ENCODE peak calls at places on chromosomes 2 and 18, in six cellular contexts. I, S, G, U, V and C are unnamed samples.

GRCh38 chr2:36476411-36476810 is 120.8 kb downstream of the CRIM1 start:
- DNase-seq in I (no peak), S (no peak), G (no peak), U (no peak), V (no peak), C (no peak)

GRCh38 chr2:113780472-113780871 is 24.0 kb upstream of the SLC35F5 start:
- DNase-seq in I (no peak), S (no peak), G (no peak), U (no peak), V (no peak), C (no peak)

GRCh38 chr18:36312806-36313395 is 15.4 kb downstream of the FHOD3 start:
- DNase-seq in I (no peak), S (no peak), G (no peak), U (peak; percentile 90), V (peak; percentile 63), C (no peak)

GRCh38 chr2:119421304-119421703 is 10.3 kb upstream of the TMEM37 start:
- DNase-seq in I (no peak), S (no peak), G (no peak), U (no peak), V (no peak), C (no peak)

GRCh38 chr2:115165529-115166109 is 723.2 kb downstream of the DPP10 start:
- DNase-seq in I (no peak), S (no peak), G (no peak), U (peak; percentile 35), V (no peak), C (no peak)

GRCh38 chr2:47094519-47095155 is 60.5 kb downstream of the STPG4 start:
- DNase-seq in I (no peak), S (no peak), G (no peak), U (no peak), V (no peak), C (no peak)

GRCh38 chr2:117854610-117855009 is 40.1 kb downstream of the DDX18 start:
- DNase-seq in I (no peak), S (no peak), G (no peak), U (no peak), V (no peak), C (no peak)

GRCh38 chr18:33014060-33014796 is 241.4 kb upstream of the KLHL14 start:
- DNase-seq in I (no peak), S (no peak), G (no peak), U (no peak), V (no peak), C (no peak)

GRCh38 chr18:76167440-76167839 is 327.6 kb downstream of the ZNF516 start:
- DNase-seq in I (no peak), S (no peak), G (no peak), U (no peak), V (no peak), C (no peak)

GRCh38 chr2:26892916-26893524 is 45.1 kb downstream of the DPYSL5 start:
- DNase-seq in I (no peak), S (no peak), G (no peak), U (no peak), V (no peak), C (no peak)

GRCh38 chr2:211477537-211478275 is 921.3 kb downstream of the CPS1 start:
- DNase-seq in I (no peak), S (no peak), G (no peak), U (no peak), V (no peak), C (no peak)

GRCh38 chr2:176984987-176985386 is 227.6 kb upstream of the HNRNPA3 start:
- DNase-seq in I (no peak), S (no peak), G (no peak), U (no peak), V (no peak), C (no peak)

GRCh38 chr2:216858312-216858711 is 1.6 kb downstream of the TNP1 start:
- DNase-seq in I (no peak), S (no peak), G (no peak), U (no peak), V (no peak), C (no peak)

GRCh38 chr2:42924436-42924897 is 132.1 kb upstream of the HAAO start:
- DNase-seq in I (no peak), S (no peak), G (no peak), U (no peak), V (peak; percentile 64), C (no peak)
- TF ChIP-seq POLR2A in I (no peak), S (no peak), G (no peak), U (no peak), V (no peak), C (no peak)

GRCh38 chr2:127032601-127033000 is 74.4 kb downstream of the BIN1 start:
- DNase-seq in I (no peak), S (no peak), G (no peak), U (no peak), V (no peak), C (no peak)
- TF ChIP-seq POLR2A in I (no peak), S (no peak), G (no peak), U (no peak), V (no peak), C (no peak)

GRCh38 chr2:218327451-218327850 is 29.2 kb upstream of the CATIP start:
- DNase-seq in I (no peak), S (no peak), G (no peak), U (no peak), V (no peak), C (no peak)

GRCh38 chr2:218329027-218329825 is 27.4 kb upstream of the CATIP start:
- DNase-seq in I (no peak), S (no peak), G (no peak), U (no peak), V (no peak), C (no peak)

GRCh38 chr2:218332288-218332687 is 24.4 kb upstream of the CATIP start:
- DNase-seq in I (no peak), S (no peak), G (no peak), U (no peak), V (no peak), C (no peak)

GRCh38 chr2:218328294-218328693 is 28.4 kb upstream of the CATIP start:
- DNase-seq in I (no peak), S (no peak), G (no peak), U (no peak), V (no peak), C (no peak)

GRCh38 chr2:218329826-218330651 is 26.6 kb upstream of the CATIP start:
- DNase-seq in I (peak; percentile 25), S (no peak), G (no peak), U (no peak), V (no peak), C (no peak)
- TF ChIP-seq POLR2A in I (no peak), S (no peak), G (no peak), U (no peak), V (no peak), C (no peak)

DNA sequence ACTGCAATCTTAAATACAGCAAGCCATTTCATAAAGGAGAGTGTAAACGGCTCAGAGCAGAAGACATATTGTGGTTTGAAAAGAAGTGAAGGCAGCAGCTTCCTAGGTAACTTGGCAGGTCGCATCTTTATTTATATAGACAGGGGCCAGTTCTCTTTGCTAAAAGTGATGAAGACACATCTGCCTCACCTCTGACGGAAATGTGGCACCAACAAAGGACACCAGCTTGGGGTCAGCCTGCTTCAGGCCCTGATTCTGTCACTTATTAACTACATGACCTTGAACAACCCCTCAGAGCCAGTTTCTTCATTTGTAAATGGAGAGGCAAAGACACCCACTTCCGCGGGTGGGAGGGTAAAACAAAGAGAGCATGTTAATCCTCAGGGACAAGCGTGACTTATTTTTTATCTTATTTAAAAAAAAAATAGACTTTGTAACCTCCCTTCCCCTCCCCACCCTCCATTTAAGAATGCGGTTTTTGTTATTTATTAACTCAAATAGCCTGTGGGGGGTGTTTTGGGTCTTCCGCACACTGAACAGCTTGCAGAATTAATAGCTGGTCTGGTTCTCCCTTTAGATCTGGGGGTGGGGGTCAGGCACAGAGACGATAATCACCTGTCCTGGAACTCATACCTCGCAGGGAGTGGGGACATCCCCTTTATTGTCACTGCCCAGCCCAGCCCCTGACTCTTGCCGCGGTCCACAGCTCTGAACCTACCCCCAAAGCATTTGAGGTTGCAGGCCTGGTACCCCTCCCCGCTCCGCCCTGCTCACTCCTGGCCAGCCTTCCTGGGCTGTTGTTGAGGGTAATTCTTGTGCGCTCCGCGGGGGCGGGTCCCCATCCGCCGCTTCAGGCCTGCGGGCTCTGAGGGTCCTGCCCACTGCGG is 64.2 kb upstream of the TMEM17 start:
- DNase-seq in I (no peak), S (peak; percentile 91), G (no peak), U (no peak), V (peak; percentile 22), C (no peak)
- TF ChIP-seq POLR2A in I (no peak), S (no peak), G (no peak), U (no peak), V (no peak), C (no peak)

GRCh38 chr18:80145191-80145799 is 36.2 kb downstream of the ADNP2 start:
- DNase-seq in I (peak; percentile 29), S (no peak), G (no peak), U (no peak), V (no peak), C (no peak)

GRCh38 chr18:80147037-80147417 is 38.0 kb downstream of the ADNP2 start:
- DNase-seq in I (no peak), S (no peak), G (no peak), U (no peak), V (no peak), C (no peak)

GRCh38 chr18:80148316-80149199 is 39.5 kb downstream of the ADNP2 start:
- DNase-seq in I (no peak), S (no peak), G (no peak), U (no peak), V (no peak), C (no peak)

GRCh38 chr18:80149667-80150066 is 40.6 kb downstream of the ADNP2 start:
- DNase-seq in I (no peak), S (no peak), G (no peak), U (no peak), V (no peak), C (no peak)

GRCh38 chr18:80147418-80148315 is 38.6 kb downstream of the ADNP2 start:
- DNase-seq in I (peak; percentile 88), S (peak; percentile 23), G (peak; percentile 85), U (peak; percentile 91), V (peak; percentile 90), C (peak; percentile 82)
- TF ChIP-seq POLR2A in I (peak; percentile 74), S (peak; percentile 89), G (no peak), U (peak; percentile 42), V (no peak), C (no peak)